ENCODE peak calls at places on chromosome 16, in five cellular contexts. R is lower lobe of right lung, I is astrocyte, W is B cell, V is NB4. Y is an unnamed sample.
A peak's percentile ranks its signal among the peaks of the same experiment; 100 is the strongest.

GRCh38 chr16:23131436-23131835 is 17.8 kb downstream of the USP31 start:
- DNase-seq in R (no peak), I (no peak), W (no peak), V (no peak), Y (no peak)

GRCh38 chr16:85635545-85636140 is 22.5 kb downstream of the GSE1 start:
- DNase-seq in R (no peak), I (no peak), W (no peak), V (no peak), Y (no peak)

GRCh38 chr16:19179890-19180490 is 11.9 kb downstream of the SYT17 start:
- DNase-seq in R (peak; percentile 83), I (no peak), W (peak; percentile 57), V (peak; percentile 94), Y (peak; percentile 81)

GRCh38 chr16:57260294-57260929 is 15.4 kb downstream of the ARL2BP start:
- DNase-seq in R (peak; percentile 41), I (peak; percentile 67), W (no peak), V (peak; percentile 39), Y (peak; percentile 68)

GRCh38 chr16:81564368-81565060 is 119.9 kb downstream of the CMIP start:
- DNase-seq in R (no peak), I (no peak), W (no peak), V (no peak), Y (no peak)

GRCh38 chr16:52466998-52467397 is 79.9 kb downstream of the TOX3 start:
- DNase-seq in R (no peak), I (no peak), W (no peak), V (no peak), Y (no peak)

GRCh38 chr16:749010-749409 is 8.2 kb upstream of the CIAO3 start:
- DNase-seq in R (no peak), I (peak; percentile 73), W (no peak), V (no peak), Y (no peak)

GRCh38 chr16:80803341-80804060 is 897 bp downstream of the CDYL2 start:
- DNase-seq in R (peak; percentile 63), I (no peak), W (peak; percentile 73), V (peak; percentile 22), Y (peak; percentile 60)

GRCh38 chr16:29667755-29668154 is 4.7 kb downstream of the SPN start:
- DNase-seq in R (no peak), I (no peak), W (no peak), V (no peak), Y (no peak)

GRCh38 chr16:18969050-18969854 is 14.5 kb upstream of the TMC7 start:
- DNase-seq in R (peak; percentile 86), I (peak; percentile 22), W (peak; percentile 81), V (peak; percentile 77), Y (peak; percentile 85)

GRCh38 chr16:31427441-31428276 is 501 bp downstream of the COX6A2 start:
- DNase-seq in R (peak; percentile 74), I (no peak), W (peak; percentile 93), V (no peak), Y (peak; percentile 61)

GRCh38 chr16:454397-454940 is 29.0 kb downstream of the RAB11FIP3 start:
- DNase-seq in R (no peak), I (no peak), W (no peak), V (no peak), Y (no peak)

DNA sequence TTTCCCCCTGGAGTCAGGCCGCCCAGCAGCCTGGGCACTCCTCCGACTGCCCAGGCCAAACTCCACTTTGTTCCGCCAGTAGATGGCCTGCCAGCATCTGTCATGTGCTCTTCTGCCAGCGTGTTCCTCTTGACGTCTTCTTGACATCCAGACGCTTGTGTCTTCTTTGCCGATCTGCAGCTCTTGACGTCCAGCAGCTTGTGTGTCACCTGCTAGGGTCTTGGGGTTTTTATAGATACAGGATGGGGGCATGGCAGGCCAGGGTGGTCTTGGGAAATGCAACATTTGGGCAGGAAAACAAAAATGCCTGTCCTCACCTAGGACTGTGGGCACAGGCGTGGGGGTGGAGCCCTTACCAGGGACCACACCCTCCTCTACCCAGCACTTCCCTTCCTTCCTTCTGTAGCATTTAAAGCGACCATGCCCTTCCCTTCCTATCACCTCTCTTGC is 88.7 kb downstream of the BMERB1 start:
- DNase-seq in R (peak; percentile 59), I (no peak), W (no peak), V (peak; percentile 70), Y (no peak)
- TF ChIP-seq CTCF in R (no peak), I (no peak), W (no peak), V (peak; percentile 36), Y (no peak)

GRCh38 chr16:65218348-65218747 is 96.5 kb upstream of the CDH11 start:
- DNase-seq in R (no peak), I (no peak), W (no peak), V (no peak), Y (no peak)
- TF ChIP-seq CTCF in R (no peak), I (no peak), W (no peak), V (no peak), Y (no peak)

GRCh38 chr16:68116256-68116853 is 31.2 kb downstream of the NFATC3 start:
- DNase-seq in R (no peak), I (peak; percentile 13), W (no peak), V (peak; percentile 60), Y (peak; percentile 34)
- TF ChIP-seq CTCF in R (peak; percentile 59), I (peak; percentile 42), W (peak; percentile 77), V (peak; percentile 44), Y (no peak)

GRCh38 chr16:87960851-87961250 is 9.6 kb downstream of the BANP start:
- DNase-seq in R (no peak), I (no peak), W (no peak), V (no peak), Y (no peak)

GRCh38 chr16:87958632-87959031 is 7.4 kb downstream of the BANP start:
- DNase-seq in R (no peak), I (no peak), W (no peak), V (no peak), Y (no peak)

GRCh38 chr16:87956771-87957279 is 5.6 kb downstream of the BANP start:
- DNase-seq in R (no peak), I (peak; percentile 60), W (no peak), V (peak; percentile 60), Y (peak; percentile 60)

GRCh38 chr16:87957296-87958069 is 6.2 kb downstream of the BANP start:
- DNase-seq in R (no peak), I (no peak), W (no peak), V (no peak), Y (no peak)

DNA sequence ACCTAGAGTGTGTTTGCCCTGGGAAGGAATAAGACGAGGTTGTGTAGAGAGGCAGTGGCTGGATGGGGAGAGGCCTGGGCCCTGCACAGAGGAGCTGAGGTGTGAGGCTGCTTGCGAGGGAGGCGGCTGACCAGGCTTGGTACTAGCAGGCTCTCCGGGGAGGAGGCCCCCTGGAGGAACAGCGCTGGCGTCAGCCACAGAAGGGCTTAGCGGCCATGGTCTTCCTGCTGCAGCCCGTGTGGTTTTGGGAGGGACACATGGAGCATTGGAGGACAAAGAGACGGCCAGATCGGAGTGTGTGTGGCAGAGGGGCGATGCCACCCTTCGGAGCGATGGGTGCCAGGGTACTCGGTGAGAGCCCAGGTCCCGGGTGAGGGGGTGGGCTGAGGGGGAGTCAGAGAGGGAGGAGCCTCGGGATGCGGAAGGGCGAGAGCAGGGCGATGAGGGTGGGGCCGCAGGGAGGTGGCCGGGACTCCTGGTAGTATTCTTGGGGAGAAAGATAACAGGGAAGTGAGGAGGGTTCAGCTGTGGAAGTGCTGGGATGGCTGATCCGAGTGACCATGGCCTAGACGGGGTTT is 8.2 kb downstream of the BANP start:
- DNase-seq in R (no peak), I (no peak), W (no peak), V (peak; percentile 37), Y (no peak)
- TF ChIP-seq CTCF in R (no peak), I (no peak), W (no peak), V (no peak), Y (no peak)

GRCh38 chr16:55048745-55049144 is 118.1 kb downstream of the IRX5 start:
- DNase-seq in R (no peak), I (no peak), W (no peak), V (no peak), Y (no peak)
- TF ChIP-seq CTCF in R (no peak), I (no peak), W (no peak), V (no peak), Y (no peak)

Y was measured in GM10248.